ENCODE peak calls at places on chromosomes 7 and 10, in nine cellular contexts. B, C, D, M, Q, G, F, I and N are unnamed samples.
A peak's percentile ranks its signal among the peaks of the same experiment; 100 is the strongest.

GRCh38 chr7:71408276-71408675 is 276.3 kb downstream of the GALNT17 start:
- DNase-seq in B (no peak), C (no peak), D (no peak), M (no peak), Q (no peak), G (no peak), F (no peak), I (no peak), N (no peak)

GRCh38 chr10:86535057-86535882 is 13.7 kb upstream of the WAPL start:
- DNase-seq in B (no peak), C (no peak), D (no peak), M (peak; percentile 80), Q (peak; percentile 50), G (peak; percentile 83), F (peak; percentile 69), I (no peak), N (peak; percentile 74)

GRCh38 chr7:129771928-129772479 is 160.5 kb downstream of the NRF1 start:
- DNase-seq in B (no peak), C (no peak), D (no peak), M (no peak), Q (no peak), G (no peak), F (no peak), I (no peak), N (no peak)

GRCh38 chr7:29332027-29332806 is 137.6 kb downstream of the CHN2 start:
- DNase-seq in B (no peak), C (no peak), D (no peak), M (no peak), Q (no peak), G (no peak), F (no peak), I (no peak), N (no peak)

GRCh38 chr7:93949468-93949867 is 27.9 kb downstream of the GNG11 start:
- DNase-seq in B (peak; percentile 85), C (peak; percentile 26), D (peak; percentile 52), M (peak; percentile 13), Q (no peak), G (no peak), F (peak; percentile 84), I (peak; percentile 90), N (no peak)

GRCh38 chr7:142896151-142896550 is 10.6 kb upstream of the TRPV6 start:
- DNase-seq in B (no peak), C (no peak), D (no peak), M (no peak), Q (no peak), G (no peak), F (no peak), I (no peak), N (no peak)

GRCh38 chr10:112335866-112336265 is 38.0 kb upstream of the ACSL5 start:
- DNase-seq in B (no peak), C (no peak), D (no peak), M (no peak), Q (no peak), G (no peak), F (no peak), I (no peak), N (no peak)

GRCh38 chr10:59588791-59589190 is 120.9 kb downstream of the SLC16A9 start:
- DNase-seq in B (no peak), C (no peak), D (no peak), M (no peak), Q (no peak), G (no peak), F (no peak), I (no peak), N (no peak)

GRCh38 chr7:20350996-20351692 is 20.4 kb downstream of the ITGB8 start:
- DNase-seq in B (peak; percentile 18), C (no peak), D (no peak), M (no peak), Q (no peak), G (no peak), F (no peak), I (no peak), N (no peak)

GRCh38 chr10:119250641-119251314 is 43.4 kb downstream of the GRK5 start:
- DNase-seq in B (peak; percentile 84), C (no peak), D (peak; percentile 83), M (peak; percentile 53), Q (no peak), G (no peak), F (peak; percentile 77), I (peak; percentile 95), N (no peak)

GRCh38 chr10:18601321-18601720 is 50.1 kb downstream of the NSUN6 start:
- DNase-seq in B (no peak), C (no peak), D (no peak), M (no peak), Q (no peak), G (no peak), F (no peak), I (no peak), N (no peak)

GRCh38 chr7:20797174-20798080 is 10.7 kb upstream of the SP8 start:
- DNase-seq in B (no peak), C (no peak), D (no peak), M (no peak), Q (no peak), G (no peak), F (peak; percentile 3), I (no peak), N (no peak)

GRCh38 chr7:55441668-55442305 is 76.7 kb downstream of the LANCL2 start:
- DNase-seq in B (peak; percentile 76), C (no peak), D (peak; percentile 29), M (no peak), Q (no peak), G (no peak), F (peak; percentile 91), I (peak; percentile 79), N (no peak)

GRCh38 chr7:112214887-112215286 is 8.4 kb downstream of the ZNF277 start:
- DNase-seq in B (no peak), C (no peak), D (no peak), M (no peak), Q (no peak), G (no peak), F (peak; percentile 17), I (no peak), N (no peak)
- TF ChIP-seq CTCF in B (no peak), C (no peak), D (no peak), M (no peak), Q (no peak), G (no peak), F (no peak), I (no peak), N (no peak)

GRCh38 chr10:133102415-133103095 is 14.8 kb downstream of the ADGRA1 start:
- DNase-seq in B (no peak), C (no peak), D (no peak), M (no peak), Q (no peak), G (no peak), F (no peak), I (no peak), N (no peak)
- TF ChIP-seq CTCF in B (no peak), C (no peak), D (no peak), M (no peak), Q (no peak), G (no peak), F (no peak), I (no peak), N (no peak)

GRCh38 chr7:1310936-1311335 is 78.3 kb downstream of the UNCX start:
- DNase-seq in B (no peak), C (no peak), D (no peak), M (no peak), Q (no peak), G (no peak), F (no peak), I (no peak), N (no peak)
- TF ChIP-seq CTCF in B (no peak), C (no peak), D (no peak), M (no peak), Q (no peak), G (no peak), F (no peak), I (no peak), N (no peak)

DNA sequence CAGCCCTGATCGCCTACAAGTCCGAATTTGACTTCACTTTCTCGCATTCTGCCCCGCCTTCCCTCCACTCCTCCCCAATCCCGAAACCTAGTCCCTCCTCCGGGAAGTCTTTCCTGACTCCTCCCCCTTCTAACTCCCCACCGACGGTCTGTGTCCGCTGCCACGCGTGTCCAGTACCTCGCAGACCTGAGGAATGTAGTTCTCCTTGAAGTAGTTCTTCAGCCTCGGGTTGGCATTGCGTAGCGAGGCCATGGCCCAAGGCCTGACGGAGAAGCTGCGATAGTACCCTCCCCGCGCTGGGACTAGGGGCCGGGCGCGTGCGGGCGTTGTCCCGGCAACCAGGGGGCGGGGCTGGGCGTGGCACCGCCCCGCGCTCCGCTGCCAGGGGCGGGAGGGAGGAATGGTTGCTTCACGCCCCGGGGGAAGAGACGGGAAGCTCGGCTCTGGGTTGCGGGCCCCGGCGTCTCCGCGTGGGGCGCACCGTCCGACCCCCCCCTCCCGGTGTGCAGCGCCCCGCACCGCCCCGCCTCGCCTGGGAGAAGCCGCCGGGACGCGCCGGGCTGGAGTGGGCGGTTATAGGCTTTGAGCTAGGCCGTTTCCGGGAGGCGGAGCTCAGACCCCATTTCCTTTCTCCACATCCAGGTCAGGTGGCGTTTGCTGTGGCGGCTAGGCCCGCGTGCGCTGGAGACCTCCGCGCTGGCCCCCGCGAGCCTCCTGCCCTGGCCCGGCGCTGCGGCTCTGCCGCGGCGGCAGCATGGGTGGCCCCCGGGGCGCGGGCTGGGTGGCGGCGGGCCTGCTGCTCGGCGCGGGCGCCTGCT is at the start of the genes ARMC10 and FBXL13:
- DNase-seq in B (peak; percentile 89), C (peak; percentile 67), D (peak; percentile 60), M (peak; percentile 90), Q (peak; percentile 89), G (peak; percentile 95), F (peak; percentile 94), I (peak; percentile 84), N (peak; percentile 78)
- TF ChIP-seq CTCF in B (no peak), C (no peak), D (peak; percentile 1), M (peak; percentile 74), Q (peak; percentile 56), G (no peak), F (no peak), I (no peak), N (no peak)